ENCODE peak calls at places on chromosomes 1 and 21, in ten cellular contexts. A is putamen; D is stimulated activated effector memory CD8-positive, alpha-beta T cell treated with anti-CD3 and anti-CD28 coated beads, Interleukin-12 subunit alpha, Interleukin-12 subunit beta, amount 100 ng/mL, for 72 hours; J is kidney; S is WTC11; R is ELR; V is activated CD4-positive, alpha-beta T cell treated with anti-CD3 and anti-CD28 coated beads, Interleukin-2, amount 10 ng/mL, durations not matched to agents 7 days and 5 days; L is D341Med; F is HCT116; K is activated CD4-positive, alpha-beta memory T cell treated with anti-CD3 and anti-CD28 coated beads, Interleukin-2, amount 10 ng/mL, durations not matched to agents 7 days and 5 days. P is an unnamed sample.

GRCh38 chr1:11946647-11947046 is 12.1 kb downstream of the PLOD1 start:
- DNase-seq in A (no peak), D (no peak), J (no peak), S (no peak), R (no peak), V (no peak), L (no peak), F (no peak), K (no peak), P (no peak)

GRCh38 chr1:36160949-36161485 is 5.1 kb downstream of the MAP7D1 start:
- DNase-seq in A (peak), D (peak), J (peak), S (peak), R (peak), V (peak), L (no peak), F (no peak), K (peak), P (no peak)

GRCh38 chr1:160539896-160540858 is 17.1 kb upstream of the SLAMF6 start:
- DNase-seq in A (no peak), D (no peak), J (no peak), S (no peak), R (no peak), V (peak), L (no peak), F (no peak), K (peak), P (peak)

GRCh38 chr1:30612666-30613065 is 110.7 kb downstream of the MATN1 start:
- DNase-seq in A (no peak), D (no peak), J (no peak), S (no peak), R (no peak), V (no peak), L (no peak), F (no peak), K (no peak), P (no peak)

GRCh38 chr1:74506311-74506710 is 6.1 kb downstream of the LRRC53 start:
- DNase-seq in A (no peak), D (no peak), J (no peak), S (no peak), R (no peak), V (no peak), L (peak), F (no peak), K (no peak), P (no peak)

GRCh38 chr1:31576743-31577455 is 584 bp downstream of the TINAGL1 start:
- DNase-seq in A (no peak), D (no peak), J (peak), S (no peak), R (no peak), V (peak), L (peak), F (no peak), K (no peak), P (no peak)

GRCh38 chr1:113057006-113057405 is 16.0 kb upstream of the LRIG2 start:
- DNase-seq in A (no peak), D (no peak), J (no peak), S (peak), R (no peak), V (no peak), L (no peak), F (no peak), K (no peak), P (no peak)

GRCh38 chr1:173364827-173365226 is 112.3 kb upstream of the PRDX6 start:
- DNase-seq in A (no peak), D (no peak), J (no peak), S (peak), R (no peak), V (no peak), L (no peak), F (no peak), K (no peak), P (no peak)

GRCh38 chr21:42221581-42222345 is 2.8 kb downstream of the ABCG1 start:
- DNase-seq in A (no peak), D (no peak), J (no peak), S (no peak), R (no peak), V (no peak), L (peak), F (no peak), K (no peak), P (no peak)

P was measured in memory B cell.